ENCODE peak calls at places on chromosomes 12 and 14, in nine cellular contexts. One of them, this sample, is unnamed.

GRCh38 chr14:70655110-70655826 is 13.6 kb downstream of the TTC9 start:
- DNase-seq in activated CD4-positive, alpha-beta T cell treated with anti-CD3 and anti-CD28 coated beads, Interleukin-2, amount 10 ng/mL, durations not matched to agents 7 days and 5 days: peak
- DNase-seq in left ventricle myocardium inferior: no peak
- DNase-seq in endothelial cell: peak
- DNase-seq in Kasumi-1: peak
- DNase-seq in NCI-H748 treated with DMSO at 0.1 percent for 48 hours: no peak
- DNase-seq in T-helper 1 cell: peak
- DNase-seq in AG10803: no peak
- DNase-seq in ascending aorta: no peak
- DNase-seq in this sample: no peak

GRCh38 chr12:2841056-2841455 is 6.2 kb upstream of the NRIP2 start:
- DNase-seq in activated CD4-positive, alpha-beta T cell treated with anti-CD3 and anti-CD28 coated beads, Interleukin-2, amount 10 ng/mL, durations not matched to agents 7 days and 5 days: no peak
- DNase-seq in left ventricle myocardium inferior: no peak
- DNase-seq in endothelial cell: no peak
- DNase-seq in Kasumi-1: no peak
- DNase-seq in NCI-H748 treated with DMSO at 0.1 percent for 48 hours: no peak
- DNase-seq in T-helper 1 cell: no peak
- DNase-seq in AG10803: no peak
- DNase-seq in ascending aorta: no peak
- DNase-seq in this sample: no peak

GRCh38 chr12:69648476-69648875 is 37.8 kb upstream of the LRRC10 start:
- DNase-seq in activated CD4-positive, alpha-beta T cell treated with anti-CD3 and anti-CD28 coated beads, Interleukin-2, amount 10 ng/mL, durations not matched to agents 7 days and 5 days: no peak
- DNase-seq in left ventricle myocardium inferior: no peak
- DNase-seq in endothelial cell: no peak
- DNase-seq in Kasumi-1: no peak
- DNase-seq in NCI-H748 treated with DMSO at 0.1 percent for 48 hours: no peak
- DNase-seq in T-helper 1 cell: no peak
- DNase-seq in AG10803: peak
- DNase-seq in ascending aorta: no peak
- DNase-seq in this sample: no peak

GRCh38 chr12:101564912-101565311 is 29.9 kb upstream of the MYBPC1 start:
- DNase-seq in activated CD4-positive, alpha-beta T cell treated with anti-CD3 and anti-CD28 coated beads, Interleukin-2, amount 10 ng/mL, durations not matched to agents 7 days and 5 days: no peak
- DNase-seq in left ventricle myocardium inferior: no peak
- DNase-seq in endothelial cell: no peak
- DNase-seq in Kasumi-1: peak
- DNase-seq in NCI-H748 treated with DMSO at 0.1 percent for 48 hours: no peak
- DNase-seq in T-helper 1 cell: no peak
- DNase-seq in AG10803: no peak
- DNase-seq in ascending aorta: no peak
- DNase-seq in this sample: no peak

GRCh38 chr12:19179986-19180385 is 50.5 kb downstream of the PLEKHA5 start:
- DNase-seq in activated CD4-positive, alpha-beta T cell treated with anti-CD3 and anti-CD28 coated beads, Interleukin-2, amount 10 ng/mL, durations not matched to agents 7 days and 5 days: no peak
- DNase-seq in left ventricle myocardium inferior: no peak
- DNase-seq in endothelial cell: no peak
- DNase-seq in Kasumi-1: no peak
- DNase-seq in NCI-H748 treated with DMSO at 0.1 percent for 48 hours: no peak
- DNase-seq in T-helper 1 cell: no peak
- DNase-seq in AG10803: no peak
- DNase-seq in ascending aorta: no peak
- DNase-seq in this sample: no peak

GRCh38 chr12:13534645-13535398 is 338.3 kb downstream of the EMP1 start:
- DNase-seq in activated CD4-positive, alpha-beta T cell treated with anti-CD3 and anti-CD28 coated beads, Interleukin-2, amount 10 ng/mL, durations not matched to agents 7 days and 5 days: peak
- DNase-seq in left ventricle myocardium inferior: peak
- DNase-seq in endothelial cell: peak
- DNase-seq in Kasumi-1: peak
- DNase-seq in NCI-H748 treated with DMSO at 0.1 percent for 48 hours: no peak
- DNase-seq in T-helper 1 cell: no peak
- DNase-seq in AG10803: peak
- DNase-seq in ascending aorta: peak
- DNase-seq in this sample: peak

GRCh38 chr12:66144796-66145754 is 14.5 kb upstream of the LLPH start:
- DNase-seq in activated CD4-positive, alpha-beta T cell treated with anti-CD3 and anti-CD28 coated beads, Interleukin-2, amount 10 ng/mL, durations not matched to agents 7 days and 5 days: peak
- DNase-seq in left ventricle myocardium inferior: no peak
- DNase-seq in endothelial cell: peak
- DNase-seq in Kasumi-1: peak
- DNase-seq in NCI-H748 treated with DMSO at 0.1 percent for 48 hours: peak
- DNase-seq in T-helper 1 cell: no peak
- DNase-seq in AG10803: peak
- DNase-seq in ascending aorta: no peak
- DNase-seq in this sample: peak

GRCh38 chr14:78764240-78764639 is 594.1 kb downstream of the NRXN3 start:
- DNase-seq in activated CD4-positive, alpha-beta T cell treated with anti-CD3 and anti-CD28 coated beads, Interleukin-2, amount 10 ng/mL, durations not matched to agents 7 days and 5 days: no peak
- DNase-seq in left ventricle myocardium inferior: no peak
- DNase-seq in endothelial cell: no peak
- DNase-seq in Kasumi-1: no peak
- DNase-seq in NCI-H748 treated with DMSO at 0.1 percent for 48 hours: no peak
- DNase-seq in T-helper 1 cell: no peak
- DNase-seq in AG10803: peak
- DNase-seq in ascending aorta: no peak
- DNase-seq in this sample: no peak

GRCh38 chr12:65308001-65308400 is 29.5 kb downstream of the MSRB3 start:
- DNase-seq in activated CD4-positive, alpha-beta T cell treated with anti-CD3 and anti-CD28 coated beads, Interleukin-2, amount 10 ng/mL, durations not matched to agents 7 days and 5 days: no peak
- DNase-seq in left ventricle myocardium inferior: no peak
- DNase-seq in endothelial cell: no peak
- DNase-seq in Kasumi-1: peak
- DNase-seq in NCI-H748 treated with DMSO at 0.1 percent for 48 hours: no peak
- DNase-seq in T-helper 1 cell: no peak
- DNase-seq in AG10803: no peak
- DNase-seq in ascending aorta: no peak
- DNase-seq in this sample: no peak

GRCh38 chr14:59622641-59623040 is 46.0 kb upstream of the CCDC175 start:
- DNase-seq in activated CD4-positive, alpha-beta T cell treated with anti-CD3 and anti-CD28 coated beads, Interleukin-2, amount 10 ng/mL, durations not matched to agents 7 days and 5 days: no peak
- DNase-seq in left ventricle myocardium inferior: no peak
- DNase-seq in endothelial cell: no peak
- DNase-seq in Kasumi-1: no peak
- DNase-seq in NCI-H748 treated with DMSO at 0.1 percent for 48 hours: no peak
- DNase-seq in T-helper 1 cell: no peak
- DNase-seq in AG10803: no peak
- DNase-seq in ascending aorta: no peak
- DNase-seq in this sample: no peak

GRCh38 chr12:127987199-127987901 is 279.6 kb upstream of the TMEM132C start:
- DNase-seq in activated CD4-positive, alpha-beta T cell treated with anti-CD3 and anti-CD28 coated beads, Interleukin-2, amount 10 ng/mL, durations not matched to agents 7 days and 5 days: no peak
- DNase-seq in left ventricle myocardium inferior: no peak
- DNase-seq in endothelial cell: no peak
- DNase-seq in Kasumi-1: no peak
- DNase-seq in NCI-H748 treated with DMSO at 0.1 percent for 48 hours: no peak
- DNase-seq in T-helper 1 cell: no peak
- DNase-seq in AG10803: peak
- DNase-seq in ascending aorta: no peak
- DNase-seq in this sample: peak

GRCh38 chr12:81644503-81644902 is 114.6 kb downstream of the PPFIA2 start:
- DNase-seq in activated CD4-positive, alpha-beta T cell treated with anti-CD3 and anti-CD28 coated beads, Interleukin-2, amount 10 ng/mL, durations not matched to agents 7 days and 5 days: no peak
- DNase-seq in left ventricle myocardium inferior: no peak
- DNase-seq in endothelial cell: no peak
- DNase-seq in Kasumi-1: peak
- DNase-seq in NCI-H748 treated with DMSO at 0.1 percent for 48 hours: peak
- DNase-seq in T-helper 1 cell: no peak
- DNase-seq in AG10803: peak
- DNase-seq in ascending aorta: no peak
- DNase-seq in this sample: no peak

GRCh38 chr12:11879306-11879705 is 191.4 kb upstream of the BCL2L14 start:
- DNase-seq in activated CD4-positive, alpha-beta T cell treated with anti-CD3 and anti-CD28 coated beads, Interleukin-2, amount 10 ng/mL, durations not matched to agents 7 days and 5 days: no peak
- DNase-seq in left ventricle myocardium inferior: no peak
- DNase-seq in endothelial cell: no peak
- DNase-seq in Kasumi-1: no peak
- DNase-seq in NCI-H748 treated with DMSO at 0.1 percent for 48 hours: no peak
- DNase-seq in T-helper 1 cell: no peak
- DNase-seq in AG10803: peak
- DNase-seq in ascending aorta: no peak
- DNase-seq in this sample: no peak

GRCh38 chr12:75813066-75813465 is 218.5 kb downstream of the PHLDA1 start:
- DNase-seq in activated CD4-positive, alpha-beta T cell treated with anti-CD3 and anti-CD28 coated beads, Interleukin-2, amount 10 ng/mL, durations not matched to agents 7 days and 5 days: no peak
- DNase-seq in left ventricle myocardium inferior: no peak
- DNase-seq in endothelial cell: no peak
- DNase-seq in Kasumi-1: no peak
- DNase-seq in NCI-H748 treated with DMSO at 0.1 percent for 48 hours: no peak
- DNase-seq in T-helper 1 cell: no peak
- DNase-seq in AG10803: no peak
- DNase-seq in ascending aorta: no peak
- DNase-seq in this sample: no peak

GRCh38 chr14:71240866-71241520 is 333.7 kb downstream of the PCNX1 start:
- DNase-seq in activated CD4-positive, alpha-beta T cell treated with anti-CD3 and anti-CD28 coated beads, Interleukin-2, amount 10 ng/mL, durations not matched to agents 7 days and 5 days: no peak
- DNase-seq in left ventricle myocardium inferior: no peak
- DNase-seq in endothelial cell: no peak
- DNase-seq in Kasumi-1: no peak
- DNase-seq in NCI-H748 treated with DMSO at 0.1 percent for 48 hours: no peak
- DNase-seq in T-helper 1 cell: no peak
- DNase-seq in AG10803: no peak
- DNase-seq in ascending aorta: no peak
- DNase-seq in this sample: no peak

GRCh38 chr12:102480401-102480800 is at the start of gene IGF1:
- DNase-seq in activated CD4-positive, alpha-beta T cell treated with anti-CD3 and anti-CD28 coated beads, Interleukin-2, amount 10 ng/mL, durations not matched to agents 7 days and 5 days: peak
- DNase-seq in left ventricle myocardium inferior: no peak
- DNase-seq in endothelial cell: peak
- DNase-seq in Kasumi-1: peak
- DNase-seq in NCI-H748 treated with DMSO at 0.1 percent for 48 hours: no peak
- DNase-seq in T-helper 1 cell: no peak
- DNase-seq in AG10803: peak
- DNase-seq in ascending aorta: no peak
- DNase-seq in this sample: no peak

GRCh38 chr12:57864811-57865751 is 18.6 kb upstream of the CTDSP2 start:
- DNase-seq in activated CD4-positive, alpha-beta T cell treated with anti-CD3 and anti-CD28 coated beads, Interleukin-2, amount 10 ng/mL, durations not matched to agents 7 days and 5 days: peak
- DNase-seq in left ventricle myocardium inferior: peak
- DNase-seq in endothelial cell: peak
- DNase-seq in Kasumi-1: peak
- DNase-seq in NCI-H748 treated with DMSO at 0.1 percent for 48 hours: no peak
- DNase-seq in T-helper 1 cell: no peak
- DNase-seq in AG10803: peak
- DNase-seq in ascending aorta: peak
- DNase-seq in this sample: peak

GRCh38 chr14:59116984-59117415 is 71.5 kb upstream of the DAAM1 start:
- DNase-seq in activated CD4-positive, alpha-beta T cell treated with anti-CD3 and anti-CD28 coated beads, Interleukin-2, amount 10 ng/mL, durations not matched to agents 7 days and 5 days: no peak
- DNase-seq in left ventricle myocardium inferior: no peak
- DNase-seq in endothelial cell: no peak
- DNase-seq in Kasumi-1: no peak
- DNase-seq in NCI-H748 treated with DMSO at 0.1 percent for 48 hours: peak
- DNase-seq in T-helper 1 cell: no peak
- DNase-seq in AG10803: no peak
- DNase-seq in ascending aorta: no peak
- DNase-seq in this sample: no peak

GRCh38 chr14:58668848-58669480 is 31.2 kb downstream of the DACT1 start:
- DNase-seq in activated CD4-positive, alpha-beta T cell treated with anti-CD3 and anti-CD28 coated beads, Interleukin-2, amount 10 ng/mL, durations not matched to agents 7 days and 5 days: no peak
- DNase-seq in left ventricle myocardium inferior: no peak
- DNase-seq in endothelial cell: no peak
- DNase-seq in Kasumi-1: no peak
- DNase-seq in NCI-H748 treated with DMSO at 0.1 percent for 48 hours: no peak
- DNase-seq in T-helper 1 cell: no peak
- DNase-seq in AG10803: no peak
- DNase-seq in ascending aorta: no peak
- DNase-seq in this sample: no peak

GRCh38 chr12:6057693-6058092 is 66.8 kb downstream of the VWF start:
- DNase-seq in activated CD4-positive, alpha-beta T cell treated with anti-CD3 and anti-CD28 coated beads, Interleukin-2, amount 10 ng/mL, durations not matched to agents 7 days and 5 days: no peak
- DNase-seq in left ventricle myocardium inferior: no peak
- DNase-seq in endothelial cell: peak
- DNase-seq in Kasumi-1: no peak
- DNase-seq in NCI-H748 treated with DMSO at 0.1 percent for 48 hours: no peak
- DNase-seq in T-helper 1 cell: no peak
- DNase-seq in AG10803: no peak
- DNase-seq in ascending aorta: no peak
- DNase-seq in this sample: no peak

GRCh38 chr14:94125659-94126418 is 3.6 kb downstream of the IFI27L2 start:
- DNase-seq in activated CD4-positive, alpha-beta T cell treated with anti-CD3 and anti-CD28 coated beads, Interleukin-2, amount 10 ng/mL, durations not matched to agents 7 days and 5 days: no peak
- DNase-seq in left ventricle myocardium inferior: no peak
- DNase-seq in endothelial cell: no peak
- DNase-seq in Kasumi-1: no peak
- DNase-seq in NCI-H748 treated with DMSO at 0.1 percent for 48 hours: no peak
- DNase-seq in T-helper 1 cell: no peak
- DNase-seq in AG10803: no peak
- DNase-seq in ascending aorta: peak
- DNase-seq in this sample: no peak

GRCh38 chr12:51216652-51217051 is 1.2 kb downstream of the POU6F1 start:
- DNase-seq in activated CD4-positive, alpha-beta T cell treated with anti-CD3 and anti-CD28 coated beads, Interleukin-2, amount 10 ng/mL, durations not matched to agents 7 days and 5 days: no peak
- DNase-seq in left ventricle myocardium inferior: no peak
- DNase-seq in endothelial cell: no peak
- DNase-seq in Kasumi-1: no peak
- DNase-seq in NCI-H748 treated with DMSO at 0.1 percent for 48 hours: no peak
- DNase-seq in T-helper 1 cell: no peak
- DNase-seq in AG10803: no peak
- DNase-seq in ascending aorta: no peak
- DNase-seq in this sample: no peak

GRCh38 chr14:31207287-31207745 is 277 bp downstream of the HECTD1 start:
- DNase-seq in activated CD4-positive, alpha-beta T cell treated with anti-CD3 and anti-CD28 coated beads, Interleukin-2, amount 10 ng/mL, durations not matched to agents 7 days and 5 days: no peak
- DNase-seq in left ventricle myocardium inferior: no peak
- DNase-seq in endothelial cell: no peak
- DNase-seq in Kasumi-1: no peak
- DNase-seq in NCI-H748 treated with DMSO at 0.1 percent for 48 hours: peak
- DNase-seq in T-helper 1 cell: no peak
- DNase-seq in AG10803: no peak
- DNase-seq in ascending aorta: no peak
- DNase-seq in this sample: no peak

GRCh38 chr12:47999816-48000215 is 4.5 kb downstream of the COL2A1 start:
- DNase-seq in activated CD4-positive, alpha-beta T cell treated with anti-CD3 and anti-CD28 coated beads, Interleukin-2, amount 10 ng/mL, durations not matched to agents 7 days and 5 days: no peak
- DNase-seq in left ventricle myocardium inferior: no peak
- DNase-seq in endothelial cell: no peak
- DNase-seq in Kasumi-1: no peak
- DNase-seq in NCI-H748 treated with DMSO at 0.1 percent for 48 hours: no peak
- DNase-seq in T-helper 1 cell: no peak
- DNase-seq in AG10803: no peak
- DNase-seq in ascending aorta: no peak
- DNase-seq in this sample: no peak

GRCh38 chr12:108592033-108592909 is 5.6 kb downstream of the TMEM119 start:
- DNase-seq in activated CD4-positive, alpha-beta T cell treated with anti-CD3 and anti-CD28 coated beads, Interleukin-2, amount 10 ng/mL, durations not matched to agents 7 days and 5 days: no peak
- DNase-seq in left ventricle myocardium inferior: no peak
- DNase-seq in endothelial cell: no peak
- DNase-seq in Kasumi-1: no peak
- DNase-seq in NCI-H748 treated with DMSO at 0.1 percent for 48 hours: no peak
- DNase-seq in T-helper 1 cell: no peak
- DNase-seq in AG10803: no peak
- DNase-seq in ascending aorta: no peak
- DNase-seq in this sample: no peak

GRCh38 chr14:21987937-21988336 is 314.3 kb upstream of the OR4E1 start:
- DNase-seq in activated CD4-positive, alpha-beta T cell treated with anti-CD3 and anti-CD28 coated beads, Interleukin-2, amount 10 ng/mL, durations not matched to agents 7 days and 5 days: peak
- DNase-seq in left ventricle myocardium inferior: no peak
- DNase-seq in endothelial cell: peak
- DNase-seq in Kasumi-1: peak
- DNase-seq in NCI-H748 treated with DMSO at 0.1 percent for 48 hours: no peak
- DNase-seq in T-helper 1 cell: no peak
- DNase-seq in AG10803: peak
- DNase-seq in ascending aorta: no peak
- DNase-seq in this sample: no peak

GRCh38 chr12:109766251-109766778 is 52.7 kb downstream of the FAM222A start:
- DNase-seq in activated CD4-positive, alpha-beta T cell treated with anti-CD3 and anti-CD28 coated beads, Interleukin-2, amount 10 ng/mL, durations not matched to agents 7 days and 5 days: no peak
- DNase-seq in left ventricle myocardium inferior: no peak
- DNase-seq in endothelial cell: no peak
- DNase-seq in Kasumi-1: no peak
- DNase-seq in NCI-H748 treated with DMSO at 0.1 percent for 48 hours: no peak
- DNase-seq in T-helper 1 cell: no peak
- DNase-seq in AG10803: no peak
- DNase-seq in ascending aorta: peak
- DNase-seq in this sample: peak

GRCh38 chr14:98802044-98802443 is 470.0 kb downstream of the BCL11B start:
- DNase-seq in activated CD4-positive, alpha-beta T cell treated with anti-CD3 and anti-CD28 coated beads, Interleukin-2, amount 10 ng/mL, durations not matched to agents 7 days and 5 days: no peak
- DNase-seq in left ventricle myocardium inferior: no peak
- DNase-seq in endothelial cell: no peak
- DNase-seq in Kasumi-1: no peak
- DNase-seq in NCI-H748 treated with DMSO at 0.1 percent for 48 hours: no peak
- DNase-seq in T-helper 1 cell: no peak
- DNase-seq in AG10803: no peak
- DNase-seq in ascending aorta: no peak
- DNase-seq in this sample: no peak

GRCh38 chr12:116638376-116638775 is 79.2 kb downstream of the MAP1LC3B2 start:
- DNase-seq in activated CD4-positive, alpha-beta T cell treated with anti-CD3 and anti-CD28 coated beads, Interleukin-2, amount 10 ng/mL, durations not matched to agents 7 days and 5 days: no peak
- DNase-seq in left ventricle myocardium inferior: no peak
- DNase-seq in endothelial cell: no peak
- DNase-seq in Kasumi-1: no peak
- DNase-seq in NCI-H748 treated with DMSO at 0.1 percent for 48 hours: no peak
- DNase-seq in T-helper 1 cell: no peak
- DNase-seq in AG10803: no peak
- DNase-seq in ascending aorta: no peak
- DNase-seq in this sample: no peak

GRCh38 chr12:30847259-30847658 is 79.3 kb upstream of the TSPAN11 start:
- DNase-seq in activated CD4-positive, alpha-beta T cell treated with anti-CD3 and anti-CD28 coated beads, Interleukin-2, amount 10 ng/mL, durations not matched to agents 7 days and 5 days: peak
- DNase-seq in left ventricle myocardium inferior: no peak
- DNase-seq in endothelial cell: peak
- DNase-seq in Kasumi-1: peak
- DNase-seq in NCI-H748 treated with DMSO at 0.1 percent for 48 hours: peak
- DNase-seq in T-helper 1 cell: no peak
- DNase-seq in AG10803: peak
- DNase-seq in ascending aorta: no peak
- DNase-seq in this sample: no peak

GRCh38 chr12:16027012-16027411 is 115.9 kb downstream of the DERA start:
- DNase-seq in activated CD4-positive, alpha-beta T cell treated with anti-CD3 and anti-CD28 coated beads, Interleukin-2, amount 10 ng/mL, durations not matched to agents 7 days and 5 days: no peak
- DNase-seq in left ventricle myocardium inferior: no peak
- DNase-seq in endothelial cell: no peak
- DNase-seq in Kasumi-1: no peak
- DNase-seq in NCI-H748 treated with DMSO at 0.1 percent for 48 hours: no peak
- DNase-seq in T-helper 1 cell: no peak
- DNase-seq in AG10803: peak
- DNase-seq in ascending aorta: no peak
- DNase-seq in this sample: no peak